ENCODE peak calls at places on chromosome 5, in nine cellular contexts. One of them, this sample, is unnamed.
A peak's percentile ranks its signal among the peaks of the same experiment; 100 is the strongest.

GRCh38 chr5:6718161-6718681 is 5.0 kb downstream of the TENT4A start:
- DNase-seq in SJSA1: no peak
- DNase-seq in HAP-1: no peak
- DNase-seq in effector memory CD4-positive, alpha-beta T cell: no peak
- DNase-seq in GM23338: no peak
- DNase-seq in mammary epithelial cell: no peak
- DNase-seq in OCI-LY7: no peak
- DNase-seq in spleen: no peak
- DNase-seq in prostate gland: no peak
- DNase-seq in this sample: peak; percentile 87

GRCh38 chr5:151619812-151620462 is 28.8 kb upstream of the FAT2 start:
- DNase-seq in SJSA1: no peak
- DNase-seq in HAP-1: no peak
- DNase-seq in effector memory CD4-positive, alpha-beta T cell: no peak
- DNase-seq in GM23338: peak; percentile 60
- DNase-seq in mammary epithelial cell: peak; percentile 98
- DNase-seq in OCI-LY7: no peak
- DNase-seq in spleen: no peak
- DNase-seq in prostate gland: peak; percentile 75
- DNase-seq in this sample: no peak

GRCh38 chr5:67073045-67073444 is 123.6 kb downstream of the CD180 start:
- DNase-seq in SJSA1: no peak
- DNase-seq in HAP-1: no peak
- DNase-seq in effector memory CD4-positive, alpha-beta T cell: no peak
- DNase-seq in GM23338: no peak
- DNase-seq in mammary epithelial cell: no peak
- DNase-seq in OCI-LY7: no peak
- DNase-seq in spleen: no peak
- DNase-seq in prostate gland: no peak
- DNase-seq in this sample: no peak

GRCh38 chr5:175461370-175461769 is 17.0 kb upstream of the SFXN1 start:
- DNase-seq in SJSA1: no peak
- DNase-seq in HAP-1: no peak
- DNase-seq in effector memory CD4-positive, alpha-beta T cell: no peak
- DNase-seq in GM23338: no peak
- DNase-seq in mammary epithelial cell: no peak
- DNase-seq in OCI-LY7: no peak
- DNase-seq in spleen: no peak
- DNase-seq in prostate gland: no peak
- DNase-seq in this sample: no peak

GRCh38 chr5:119105971-119106370 is 35.1 kb downstream of the DMXL1 start:
- DNase-seq in SJSA1: no peak
- DNase-seq in HAP-1: no peak
- DNase-seq in effector memory CD4-positive, alpha-beta T cell: no peak
- DNase-seq in GM23338: peak; percentile 18
- DNase-seq in mammary epithelial cell: no peak
- DNase-seq in OCI-LY7: no peak
- DNase-seq in spleen: no peak
- DNase-seq in prostate gland: no peak
- DNase-seq in this sample: no peak

GRCh38 chr5:110590187-110590586 is 136.3 kb downstream of the TMEM232 start:
- DNase-seq in SJSA1: peak; percentile 10
- DNase-seq in HAP-1: peak; percentile 33
- DNase-seq in effector memory CD4-positive, alpha-beta T cell: no peak
- DNase-seq in GM23338: peak; percentile 64
- DNase-seq in mammary epithelial cell: peak; percentile 5
- DNase-seq in OCI-LY7: peak; percentile 4
- DNase-seq in spleen: no peak
- DNase-seq in prostate gland: no peak
- DNase-seq in this sample: no peak

GRCh38 chr5:108924457-108924961 is 176.8 kb downstream of the FER start:
- DNase-seq in SJSA1: no peak
- DNase-seq in HAP-1: no peak
- DNase-seq in effector memory CD4-positive, alpha-beta T cell: no peak
- DNase-seq in GM23338: peak; percentile 53
- DNase-seq in mammary epithelial cell: no peak
- DNase-seq in OCI-LY7: peak; percentile 35
- DNase-seq in spleen: no peak
- DNase-seq in prostate gland: no peak
- DNase-seq in this sample: no peak

GRCh38 chr5:116216246-116216645 is 131.4 kb downstream of the COMMD10 start:
- DNase-seq in SJSA1: no peak
- DNase-seq in HAP-1: no peak
- DNase-seq in effector memory CD4-positive, alpha-beta T cell: no peak
- DNase-seq in GM23338: no peak
- DNase-seq in mammary epithelial cell: no peak
- DNase-seq in OCI-LY7: no peak
- DNase-seq in spleen: no peak
- DNase-seq in prostate gland: no peak
- DNase-seq in this sample: no peak

GRCh38 chr5:125786021-125786420 is 637.2 kb upstream of the GRAMD2B start:
- DNase-seq in SJSA1: no peak
- DNase-seq in HAP-1: no peak
- DNase-seq in effector memory CD4-positive, alpha-beta T cell: no peak
- DNase-seq in GM23338: no peak
- DNase-seq in mammary epithelial cell: no peak
- DNase-seq in OCI-LY7: no peak
- DNase-seq in spleen: no peak
- DNase-seq in prostate gland: no peak
- DNase-seq in this sample: no peak

GRCh38 chr5:151742870-151743294 is 15.5 kb downstream of the ATOX1 start:
- DNase-seq in SJSA1: peak; percentile 84
- DNase-seq in HAP-1: peak; percentile 47
- DNase-seq in effector memory CD4-positive, alpha-beta T cell: no peak
- DNase-seq in GM23338: peak; percentile 89
- DNase-seq in mammary epithelial cell: peak; percentile 58
- DNase-seq in OCI-LY7: no peak
- DNase-seq in spleen: no peak
- DNase-seq in prostate gland: peak; percentile 28
- DNase-seq in this sample: no peak

GRCh38 chr5:80083115-80083890 is 48.2 kb downstream of the THBS4 start:
- DNase-seq in SJSA1: peak; percentile 53
- DNase-seq in HAP-1: peak; percentile 72
- DNase-seq in effector memory CD4-positive, alpha-beta T cell: no peak
- DNase-seq in GM23338: peak; percentile 92
- DNase-seq in mammary epithelial cell: peak; percentile 52
- DNase-seq in OCI-LY7: peak; percentile 81
- DNase-seq in spleen: no peak
- DNase-seq in prostate gland: no peak
- DNase-seq in this sample: no peak

GRCh38 chr5:19855031-19855430 is 133.0 kb downstream of the CDH18 start:
- DNase-seq in SJSA1: no peak
- DNase-seq in HAP-1: no peak
- DNase-seq in effector memory CD4-positive, alpha-beta T cell: no peak
- DNase-seq in GM23338: no peak
- DNase-seq in mammary epithelial cell: peak; percentile 72
- DNase-seq in OCI-LY7: no peak
- DNase-seq in spleen: no peak
- DNase-seq in prostate gland: no peak
- DNase-seq in this sample: no peak

GRCh38 chr5:126587551-126588390 is 7.2 kb downstream of the ALDH7A1 start:
- DNase-seq in SJSA1: no peak
- DNase-seq in HAP-1: no peak
- DNase-seq in effector memory CD4-positive, alpha-beta T cell: no peak
- DNase-seq in GM23338: no peak
- DNase-seq in mammary epithelial cell: no peak
- DNase-seq in OCI-LY7: no peak
- DNase-seq in spleen: no peak
- DNase-seq in prostate gland: no peak
- DNase-seq in this sample: no peak

GRCh38 chr5:111278824-111279504 is 54.8 kb downstream of the CAMK4 start:
- DNase-seq in SJSA1: peak; percentile 29
- DNase-seq in HAP-1: peak; percentile 41
- DNase-seq in effector memory CD4-positive, alpha-beta T cell: peak; percentile 76
- DNase-seq in GM23338: peak; percentile 90
- DNase-seq in mammary epithelial cell: peak; percentile 35
- DNase-seq in OCI-LY7: peak; percentile 59
- DNase-seq in spleen: peak; percentile 86
- DNase-seq in prostate gland: peak; percentile 46
- DNase-seq in this sample: no peak

GRCh38 chr5:159933531-159934485 is 17.5 kb downstream of the ADRA1B start:
- DNase-seq in SJSA1: peak; percentile 45
- DNase-seq in HAP-1: no peak
- DNase-seq in effector memory CD4-positive, alpha-beta T cell: no peak
- DNase-seq in GM23338: no peak
- DNase-seq in mammary epithelial cell: no peak
- DNase-seq in OCI-LY7: no peak
- DNase-seq in spleen: no peak
- DNase-seq in prostate gland: no peak
- DNase-seq in this sample: no peak

GRCh38 chr5:16095612-16096011 is 84.0 kb downstream of the MARCHF11 start:
- DNase-seq in SJSA1: no peak
- DNase-seq in HAP-1: no peak
- DNase-seq in effector memory CD4-positive, alpha-beta T cell: peak; percentile 1
- DNase-seq in GM23338: no peak
- DNase-seq in mammary epithelial cell: no peak
- DNase-seq in OCI-LY7: no peak
- DNase-seq in spleen: no peak
- DNase-seq in prostate gland: no peak
- DNase-seq in this sample: no peak

GRCh38 chr5:135246923-135247795 is 151.9 kb downstream of the MACROH2A1 start:
- DNase-seq in SJSA1: peak; percentile 95
- DNase-seq in HAP-1: no peak
- DNase-seq in effector memory CD4-positive, alpha-beta T cell: no peak
- DNase-seq in GM23338: no peak
- DNase-seq in mammary epithelial cell: peak; percentile 93
- DNase-seq in OCI-LY7: no peak
- DNase-seq in spleen: peak; percentile 48
- DNase-seq in prostate gland: no peak
- DNase-seq in this sample: peak; percentile 90

GRCh38 chr5:154198611-154199230 is 8.2 kb downstream of the GALNT10 start:
- DNase-seq in SJSA1: peak; percentile 95
- DNase-seq in HAP-1: no peak
- DNase-seq in effector memory CD4-positive, alpha-beta T cell: no peak
- DNase-seq in GM23338: peak; percentile 34
- DNase-seq in mammary epithelial cell: peak; percentile 70
- DNase-seq in OCI-LY7: no peak
- DNase-seq in spleen: no peak
- DNase-seq in prostate gland: no peak
- DNase-seq in this sample: no peak

GRCh38 chr5:150636391-150637244 is 3.8 kb upstream of the SYNPO start:
- DNase-seq in SJSA1: peak; percentile 85
- DNase-seq in HAP-1: no peak
- DNase-seq in effector memory CD4-positive, alpha-beta T cell: no peak
- DNase-seq in GM23338: no peak
- DNase-seq in mammary epithelial cell: peak; percentile 71
- DNase-seq in OCI-LY7: no peak
- DNase-seq in spleen: no peak
- DNase-seq in prostate gland: peak; percentile 58
- DNase-seq in this sample: no peak

GRCh38 chr5:163434410-163434866 is 3.0 kb upstream of the CCNG1 start:
- DNase-seq in SJSA1: peak; percentile 52
- DNase-seq in HAP-1: no peak
- DNase-seq in effector memory CD4-positive, alpha-beta T cell: no peak
- DNase-seq in GM23338: no peak
- DNase-seq in mammary epithelial cell: peak; percentile 87
- DNase-seq in OCI-LY7: no peak
- DNase-seq in spleen: no peak
- DNase-seq in prostate gland: peak; percentile 11
- DNase-seq in this sample: no peak

DNA sequence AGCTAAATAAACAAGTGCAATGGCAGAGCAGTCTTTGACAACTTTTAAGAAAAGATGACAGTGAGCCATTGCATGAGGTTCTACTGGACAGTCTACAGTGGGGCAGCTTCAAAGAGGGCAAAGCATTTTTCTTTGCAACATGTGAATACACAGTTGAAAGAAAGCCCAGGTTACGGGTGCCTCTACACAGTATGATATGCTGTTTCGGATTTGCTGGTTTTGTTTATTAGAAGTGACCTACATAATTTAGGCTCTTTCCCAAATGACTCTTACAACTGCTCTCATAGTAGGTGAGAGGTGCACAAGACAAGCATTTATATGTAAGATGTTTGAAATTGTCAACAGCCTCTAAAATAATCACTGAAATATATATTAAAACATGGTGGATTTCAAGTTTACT is 62.4 kb downstream of the MEF2C start:
- DNase-seq in SJSA1: no peak
- DNase-seq in HAP-1: no peak
- DNase-seq in effector memory CD4-positive, alpha-beta T cell: no peak
- DNase-seq in GM23338: no peak
- DNase-seq in mammary epithelial cell: no peak
- DNase-seq in OCI-LY7: no peak
- DNase-seq in spleen: no peak
- DNase-seq in prostate gland: no peak
- DNase-seq in this sample: no peak
- H3K4me3 ChIP-seq in SJSA1: no peak overlapping the region
- H3K4me3 ChIP-seq in HAP-1: no peak overlapping the region
- H3K4me3 ChIP-seq in effector memory CD4-positive, alpha-beta T cell: no peak overlapping the region
- H3K4me3 ChIP-seq in GM23338: no peak overlapping the region
- H3K4me3 ChIP-seq in mammary epithelial cell: no peak overlapping the region
- H3K4me3 ChIP-seq in OCI-LY7: no peak overlapping the region
- H3K4me3 ChIP-seq in spleen: no peak overlapping the region
- H3K4me3 ChIP-seq in prostate gland: no peak overlapping the region
- H3K4me3 ChIP-seq in this sample: no peak overlapping the region

DNA sequence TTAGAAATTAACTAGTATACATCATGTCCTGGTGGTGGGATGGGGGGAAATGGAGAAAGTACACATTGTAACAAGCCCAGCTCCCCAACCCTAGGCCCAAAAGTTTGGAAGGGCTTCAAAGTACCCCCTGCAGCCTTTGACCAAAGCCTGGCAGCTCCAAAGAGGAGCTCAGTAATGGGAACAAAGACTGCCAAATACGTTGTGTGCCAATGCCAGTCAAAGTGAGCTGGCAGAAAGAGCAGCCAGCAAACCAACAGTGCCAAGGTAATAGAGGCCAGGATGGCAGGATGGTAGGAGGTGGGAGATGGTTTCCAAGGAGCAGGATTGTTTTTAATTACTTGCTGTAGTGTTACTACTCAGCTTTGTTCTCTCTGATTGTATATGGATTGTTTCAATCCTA is 248.3 kb downstream of the COX7C start:
- DNase-seq in SJSA1: no peak
- DNase-seq in HAP-1: no peak
- DNase-seq in effector memory CD4-positive, alpha-beta T cell: no peak
- DNase-seq in GM23338: no peak
- DNase-seq in mammary epithelial cell: no peak
- DNase-seq in OCI-LY7: no peak
- DNase-seq in spleen: no peak
- DNase-seq in prostate gland: no peak
- DNase-seq in this sample: no peak
- H3K4me1 ChIP-seq in SJSA1: no peaks in the 10 kb centered on the region
- H3K4me1 ChIP-seq in HAP-1: no peaks in the 10 kb centered on the region
- H3K4me1 ChIP-seq in effector memory CD4-positive, alpha-beta T cell: no peaks in the 10 kb centered on the region
- H3K4me1 ChIP-seq in GM23338: peaks cover 15% of the 10 kb centered on the region
- H3K4me1 ChIP-seq in mammary epithelial cell: no peaks in the 10 kb centered on the region
- H3K4me1 ChIP-seq in OCI-LY7: no peaks in the 10 kb centered on the region
- H3K4me1 ChIP-seq in spleen: no peaks in the 10 kb centered on the region
- H3K4me1 ChIP-seq in prostate gland: no peaks in the 10 kb centered on the region
- H3K4me1 ChIP-seq in this sample: no peaks in the 10 kb centered on the region

GRCh38 chr5:77638763-77639451 is 394 bp upstream of the OTP start:
- DNase-seq in SJSA1: no peak
- DNase-seq in HAP-1: no peak
- DNase-seq in effector memory CD4-positive, alpha-beta T cell: no peak
- DNase-seq in GM23338: peak; percentile 96
- DNase-seq in mammary epithelial cell: no peak
- DNase-seq in OCI-LY7: no peak
- DNase-seq in spleen: no peak
- DNase-seq in prostate gland: no peak
- DNase-seq in this sample: no peak
- H3K4me3 ChIP-seq in SJSA1: no peak overlapping the region
- H3K4me3 ChIP-seq in HAP-1: no peak overlapping the region
- H3K4me3 ChIP-seq in effector memory CD4-positive, alpha-beta T cell: no peak overlapping the region
- H3K4me3 ChIP-seq in GM23338: peak overlapping the region; percentile 46
- H3K4me3 ChIP-seq in mammary epithelial cell: no peak overlapping the region
- H3K4me3 ChIP-seq in OCI-LY7: no peak overlapping the region
- H3K4me3 ChIP-seq in spleen: no peak overlapping the region
- H3K4me3 ChIP-seq in prostate gland: no peak overlapping the region
- H3K4me3 ChIP-seq in this sample: no peak overlapping the region

GRCh38 chr5:179620293-179620692 is 3.2 kb downstream of the HNRNPH1 start:
- DNase-seq in SJSA1: no peak
- DNase-seq in HAP-1: no peak
- DNase-seq in effector memory CD4-positive, alpha-beta T cell: no peak
- DNase-seq in GM23338: no peak
- DNase-seq in mammary epithelial cell: no peak
- DNase-seq in OCI-LY7: no peak
- DNase-seq in spleen: no peak
- DNase-seq in prostate gland: no peak
- DNase-seq in this sample: no peak
- H3K4me1 ChIP-seq in SJSA1: peaks cover 44% of the 10 kb centered on the region
- H3K4me1 ChIP-seq in HAP-1: peaks cover 37% of the 10 kb centered on the region
- H3K4me1 ChIP-seq in effector memory CD4-positive, alpha-beta T cell: peaks cover 34% of the 10 kb centered on the region
- H3K4me1 ChIP-seq in GM23338: peaks cover 39% of the 10 kb centered on the region
- H3K4me1 ChIP-seq in mammary epithelial cell: peaks cover 34% of the 10 kb centered on the region
- H3K4me1 ChIP-seq in OCI-LY7: peaks cover 47% of the 10 kb centered on the region
- H3K4me1 ChIP-seq in spleen: peaks cover 68% of the 10 kb centered on the region
- H3K4me1 ChIP-seq in prostate gland: peaks cover 14% of the 10 kb centered on the region
- H3K4me1 ChIP-seq in this sample: peaks cover 80% of the 10 kb centered on the region

This sample was measured in esophagus muscularis mucosa.